ENCODE peak calls at places on chromosomes 4 and X, in seven cellular contexts. One of them, this sample, is unnamed.

GRCh38 chrX:6782831-6783230 is 247.9 kb upstream of the VCX3A start:
- DNase-seq in psoas muscle: no peak
- DNase-seq in heart left ventricle: no peak
- DNase-seq in astrocyte: no peak
- DNase-seq in tibial nerve: no peak
- DNase-seq in pancreas: no peak
- DNase-seq in CD4-positive, alpha-beta T cell: no peak
- DNase-seq in this sample: no peak

GRCh38 chrX:69221239-69222102 is 56.2 kb upstream of the PJA1 start:
- DNase-seq in psoas muscle: no peak
- DNase-seq in heart left ventricle: no peak
- DNase-seq in astrocyte: no peak
- DNase-seq in tibial nerve: no peak
- DNase-seq in pancreas: no peak
- DNase-seq in CD4-positive, alpha-beta T cell: no peak
- DNase-seq in this sample: no peak

GRCh38 chrX:53239474-53239873 is 14.5 kb upstream of the KDM5C start:
- DNase-seq in psoas muscle: no peak
- DNase-seq in heart left ventricle: no peak
- DNase-seq in astrocyte: no peak
- DNase-seq in tibial nerve: no peak
- DNase-seq in pancreas: no peak
- DNase-seq in CD4-positive, alpha-beta T cell: peak; percentile 45
- DNase-seq in this sample: no peak

GRCh38 chr4:27094785-27095184 is 234.1 kb downstream of the STIM2 start:
- DNase-seq in psoas muscle: no peak
- DNase-seq in heart left ventricle: no peak
- DNase-seq in astrocyte: no peak
- DNase-seq in tibial nerve: no peak
- DNase-seq in pancreas: no peak
- DNase-seq in CD4-positive, alpha-beta T cell: no peak
- DNase-seq in this sample: no peak

GRCh38 chr4:185244763-185245162 is 35.4 kb downstream of the SNX25 start:
- DNase-seq in psoas muscle: no peak
- DNase-seq in heart left ventricle: no peak
- DNase-seq in astrocyte: no peak
- DNase-seq in tibial nerve: no peak
- DNase-seq in pancreas: no peak
- DNase-seq in CD4-positive, alpha-beta T cell: no peak
- DNase-seq in this sample: no peak

GRCh38 chr4:27357283-27357682 is 496.6 kb downstream of the STIM2 start:
- DNase-seq in psoas muscle: no peak
- DNase-seq in heart left ventricle: no peak
- DNase-seq in astrocyte: no peak
- DNase-seq in tibial nerve: no peak
- DNase-seq in pancreas: no peak
- DNase-seq in CD4-positive, alpha-beta T cell: no peak
- DNase-seq in this sample: peak; percentile 10

GRCh38 chr4:168507178-168507577 is 10.3 kb downstream of the PALLD start:
- DNase-seq in psoas muscle: no peak
- DNase-seq in heart left ventricle: no peak
- DNase-seq in astrocyte: no peak
- DNase-seq in tibial nerve: no peak
- DNase-seq in pancreas: no peak
- DNase-seq in CD4-positive, alpha-beta T cell: no peak
- DNase-seq in this sample: no peak

GRCh38 chr4:102420563-102421221 is 75.4 kb upstream of the SLC39A8 start:
- DNase-seq in psoas muscle: no peak
- DNase-seq in heart left ventricle: no peak
- DNase-seq in astrocyte: peak; percentile 4
- DNase-seq in tibial nerve: no peak
- DNase-seq in pancreas: no peak
- DNase-seq in CD4-positive, alpha-beta T cell: no peak
- DNase-seq in this sample: no peak

GRCh38 chrX:39855748-39856129 is 242.0 kb downstream of the BCOR start:
- DNase-seq in psoas muscle: no peak
- DNase-seq in heart left ventricle: no peak
- DNase-seq in astrocyte: peak; percentile 19
- DNase-seq in tibial nerve: no peak
- DNase-seq in pancreas: no peak
- DNase-seq in CD4-positive, alpha-beta T cell: peak; percentile 64
- DNase-seq in this sample: peak; percentile 29

GRCh38 chrX:12149670-12150407 is 11.6 kb downstream of the FRMPD4 start:
- DNase-seq in psoas muscle: no peak
- DNase-seq in heart left ventricle: no peak
- DNase-seq in astrocyte: no peak
- DNase-seq in tibial nerve: no peak
- DNase-seq in pancreas: no peak
- DNase-seq in CD4-positive, alpha-beta T cell: no peak
- DNase-seq in this sample: peak; percentile 5

GRCh38 chrX:153646620-153647373 is at the start of gene DUSP9:
- DNase-seq in psoas muscle: no peak
- DNase-seq in heart left ventricle: no peak
- DNase-seq in astrocyte: no peak
- DNase-seq in tibial nerve: no peak
- DNase-seq in pancreas: peak; percentile 70
- DNase-seq in CD4-positive, alpha-beta T cell: no peak
- DNase-seq in this sample: peak; percentile 55

GRCh38 chrX:153804621-153805020 is 10.2 kb downstream of the SSR4 start:
- DNase-seq in psoas muscle: no peak
- DNase-seq in heart left ventricle: no peak
- DNase-seq in astrocyte: no peak
- DNase-seq in tibial nerve: no peak
- DNase-seq in pancreas: no peak
- DNase-seq in CD4-positive, alpha-beta T cell: no peak
- DNase-seq in this sample: no peak

GRCh38 chr4:34826660-34827059 is 1417.7 kb downstream of the ARAP2 start:
- DNase-seq in psoas muscle: no peak
- DNase-seq in heart left ventricle: no peak
- DNase-seq in astrocyte: no peak
- DNase-seq in tibial nerve: no peak
- DNase-seq in pancreas: no peak
- DNase-seq in CD4-positive, alpha-beta T cell: no peak
- DNase-seq in this sample: no peak

GRCh38 chr4:149790172-149790907 is 25.3 kb downstream of the IQCM start:
- DNase-seq in psoas muscle: no peak
- DNase-seq in heart left ventricle: no peak
- DNase-seq in astrocyte: no peak
- DNase-seq in tibial nerve: no peak
- DNase-seq in pancreas: no peak
- DNase-seq in CD4-positive, alpha-beta T cell: no peak
- DNase-seq in this sample: no peak

GRCh38 chr4:74621616-74622015 is 172.7 kb downstream of the BTC start:
- DNase-seq in psoas muscle: no peak
- DNase-seq in heart left ventricle: no peak
- DNase-seq in astrocyte: no peak
- DNase-seq in tibial nerve: no peak
- DNase-seq in pancreas: no peak
- DNase-seq in CD4-positive, alpha-beta T cell: no peak
- DNase-seq in this sample: no peak

GRCh38 chr4:177117256-177117655 is 192.4 kb upstream of the NEIL3 start:
- DNase-seq in psoas muscle: no peak
- DNase-seq in heart left ventricle: no peak
- DNase-seq in astrocyte: peak; percentile 46
- DNase-seq in tibial nerve: no peak
- DNase-seq in pancreas: no peak
- DNase-seq in CD4-positive, alpha-beta T cell: no peak
- DNase-seq in this sample: no peak

GRCh38 chr4:28973591-28974350 is 1746.4 kb upstream of the PCDH7 start:
- DNase-seq in psoas muscle: no peak
- DNase-seq in heart left ventricle: no peak
- DNase-seq in astrocyte: peak; percentile 2
- DNase-seq in tibial nerve: no peak
- DNase-seq in pancreas: no peak
- DNase-seq in CD4-positive, alpha-beta T cell: no peak
- DNase-seq in this sample: peak; percentile 8

GRCh38 chrX:77788050-77788449 is 2.0 kb upstream of the ATRX start:
- DNase-seq in psoas muscle: no peak
- DNase-seq in heart left ventricle: no peak
- DNase-seq in astrocyte: no peak
- DNase-seq in tibial nerve: peak; percentile 21
- DNase-seq in pancreas: no peak
- DNase-seq in CD4-positive, alpha-beta T cell: no peak
- DNase-seq in this sample: no peak
- H3K27ac ChIP-seq in psoas muscle: no peak overlapping the region
- H3K27ac ChIP-seq in heart left ventricle: peak overlapping the region; percentile 51
- H3K27ac ChIP-seq in astrocyte: no peak overlapping the region
- H3K27ac ChIP-seq in tibial nerve: peak overlapping the region; percentile 93
- H3K27ac ChIP-seq in pancreas: no peak overlapping the region
- H3K27ac ChIP-seq in CD4-positive, alpha-beta T cell: peak overlapping the region; percentile 7
- H3K27ac ChIP-seq in this sample: no peak overlapping the region

DNA sequence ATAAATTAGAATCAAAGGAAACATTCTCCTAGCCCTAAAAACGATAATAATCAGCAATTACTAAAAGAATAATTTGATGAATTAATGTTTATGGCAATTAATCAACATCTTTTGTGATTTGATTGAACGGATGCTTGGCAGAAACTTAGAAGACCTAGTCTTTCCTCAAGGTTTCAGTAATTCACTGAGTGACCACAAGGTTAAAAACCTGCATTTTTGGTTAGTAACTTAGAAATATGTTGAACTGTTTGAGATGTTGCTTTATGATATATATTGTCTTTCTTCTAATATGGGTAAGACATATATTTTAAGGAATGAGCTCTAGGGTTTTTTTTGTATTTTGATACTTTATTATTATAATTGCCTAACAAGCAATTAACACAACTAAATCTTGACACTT is 793.0 kb upstream of the NDST4 start:
- DNase-seq in psoas muscle: no peak
- DNase-seq in heart left ventricle: no peak
- DNase-seq in astrocyte: no peak
- DNase-seq in tibial nerve: no peak
- DNase-seq in pancreas: no peak
- DNase-seq in CD4-positive, alpha-beta T cell: no peak
- DNase-seq in this sample: no peak
- TF ChIP-seq CTCF in psoas muscle: no peak
- TF ChIP-seq CTCF in heart left ventricle: no peak
- TF ChIP-seq CTCF in astrocyte: no peak
- TF ChIP-seq CTCF in tibial nerve: no peak
- TF ChIP-seq CTCF in pancreas: no peak
- TF ChIP-seq CTCF in CD4-positive, alpha-beta T cell: no peak
- TF ChIP-seq CTCF in this sample: no peak

GRCh38 chr4:1551211-1551610 is 132.9 kb downstream of the FAM53A start:
- DNase-seq in psoas muscle: peak; percentile 11
- DNase-seq in heart left ventricle: no peak
- DNase-seq in astrocyte: no peak
- DNase-seq in tibial nerve: no peak
- DNase-seq in pancreas: no peak
- DNase-seq in CD4-positive, alpha-beta T cell: no peak
- DNase-seq in this sample: no peak

GRCh38 chr4:1550122-1551070 is 133.7 kb downstream of the FAM53A start:
- DNase-seq in psoas muscle: peak; percentile 8
- DNase-seq in heart left ventricle: no peak
- DNase-seq in astrocyte: no peak
- DNase-seq in tibial nerve: no peak
- DNase-seq in pancreas: no peak
- DNase-seq in CD4-positive, alpha-beta T cell: no peak
- DNase-seq in this sample: no peak

GRCh38 chr4:1549638-1550035 is 134.5 kb downstream of the FAM53A start:
- DNase-seq in psoas muscle: peak; percentile 5
- DNase-seq in heart left ventricle: no peak
- DNase-seq in astrocyte: no peak
- DNase-seq in tibial nerve: no peak
- DNase-seq in pancreas: no peak
- DNase-seq in CD4-positive, alpha-beta T cell: no peak
- DNase-seq in this sample: no peak

GRCh38 chr4:1547131-1547862 is 136.8 kb downstream of the FAM53A start:
- DNase-seq in psoas muscle: peak; percentile 11
- DNase-seq in heart left ventricle: no peak
- DNase-seq in astrocyte: no peak
- DNase-seq in tibial nerve: no peak
- DNase-seq in pancreas: no peak
- DNase-seq in CD4-positive, alpha-beta T cell: no peak
- DNase-seq in this sample: no peak

GRCh38 chr4:1547863-1548637 is 136.1 kb downstream of the FAM53A start:
- DNase-seq in psoas muscle: peak; percentile 58
- DNase-seq in heart left ventricle: peak; percentile 71
- DNase-seq in astrocyte: no peak
- DNase-seq in tibial nerve: peak; percentile 10
- DNase-seq in pancreas: no peak
- DNase-seq in CD4-positive, alpha-beta T cell: no peak
- DNase-seq in this sample: no peak
- H3K27ac ChIP-seq in psoas muscle: no peak overlapping the region
- H3K27ac ChIP-seq in heart left ventricle: peak overlapping the region; percentile 62
- H3K27ac ChIP-seq in astrocyte: no peak overlapping the region
- H3K27ac ChIP-seq in tibial nerve: no peak overlapping the region
- H3K27ac ChIP-seq in pancreas: no peak overlapping the region
- H3K27ac ChIP-seq in CD4-positive, alpha-beta T cell: no peak overlapping the region
- H3K27ac ChIP-seq in this sample: no peak overlapping the region

GRCh38 chrX:2547746-2548145 is 47.0 kb upstream of the DHRSX start:
- DNase-seq in psoas muscle: no peak
- DNase-seq in heart left ventricle: no peak
- DNase-seq in astrocyte: no peak
- DNase-seq in tibial nerve: no peak
- DNase-seq in pancreas: no peak
- DNase-seq in CD4-positive, alpha-beta T cell: no peak
- DNase-seq in this sample: no peak

GRCh38 chrX:2546496-2546895 is 45.7 kb upstream of the DHRSX start:
- DNase-seq in psoas muscle: no peak
- DNase-seq in heart left ventricle: no peak
- DNase-seq in astrocyte: no peak
- DNase-seq in tibial nerve: no peak
- DNase-seq in pancreas: no peak
- DNase-seq in CD4-positive, alpha-beta T cell: no peak
- DNase-seq in this sample: no peak

GRCh38 chrX:2549874-2550273 is 49.1 kb upstream of the DHRSX start:
- DNase-seq in psoas muscle: no peak
- DNase-seq in heart left ventricle: no peak
- DNase-seq in astrocyte: no peak
- DNase-seq in tibial nerve: no peak
- DNase-seq in pancreas: no peak
- DNase-seq in CD4-positive, alpha-beta T cell: no peak
- DNase-seq in this sample: no peak

GRCh38 chrX:2550288-2551020 is 49.7 kb upstream of the DHRSX start:
- DNase-seq in psoas muscle: no peak
- DNase-seq in heart left ventricle: no peak
- DNase-seq in astrocyte: no peak
- DNase-seq in tibial nerve: no peak
- DNase-seq in pancreas: no peak
- DNase-seq in CD4-positive, alpha-beta T cell: no peak
- DNase-seq in this sample: no peak

DNA sequence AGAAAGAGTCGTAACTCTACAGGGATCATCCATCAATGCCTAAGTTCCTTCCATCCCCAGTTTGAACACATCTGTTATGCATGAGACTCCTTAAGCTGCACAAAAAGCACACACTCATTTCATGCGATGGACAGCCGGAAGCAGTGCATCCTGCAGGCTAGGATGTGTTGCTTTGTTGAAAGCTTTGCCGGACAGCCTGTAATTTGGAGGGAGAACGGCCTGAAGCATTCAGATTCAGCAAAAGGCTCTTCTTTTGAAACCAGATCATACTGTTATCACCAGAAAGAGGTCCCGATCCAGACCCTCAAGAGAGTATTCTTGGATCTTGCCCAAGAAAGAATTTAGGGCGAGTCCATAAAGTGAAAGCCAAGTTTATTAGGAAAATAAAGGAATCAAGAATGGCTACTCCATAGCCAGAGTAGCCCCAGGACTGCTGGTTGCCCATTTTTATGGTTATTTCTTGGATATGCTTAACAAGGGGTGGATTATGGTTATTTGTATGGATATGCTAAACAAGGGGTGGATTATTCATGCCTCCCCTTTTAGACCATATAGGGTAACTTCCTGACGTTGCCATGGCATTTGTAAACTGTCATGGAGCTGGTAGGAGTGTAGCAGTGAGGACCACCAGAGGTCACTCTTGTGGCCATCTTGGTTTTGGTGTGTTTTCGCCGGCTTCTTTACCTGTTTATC is 48.1 kb upstream of the DHRSX start:
- DNase-seq in psoas muscle: no peak
- DNase-seq in heart left ventricle: no peak
- DNase-seq in astrocyte: no peak
- DNase-seq in tibial nerve: no peak
- DNase-seq in pancreas: no peak
- DNase-seq in CD4-positive, alpha-beta T cell: no peak
- DNase-seq in this sample: no peak
- TF ChIP-seq CTCF in psoas muscle: no peak
- TF ChIP-seq CTCF in heart left ventricle: no peak
- TF ChIP-seq CTCF in astrocyte: no peak
- TF ChIP-seq CTCF in tibial nerve: no peak
- TF ChIP-seq CTCF in pancreas: no peak
- TF ChIP-seq CTCF in CD4-positive, alpha-beta T cell: no peak
- TF ChIP-seq CTCF in this sample: no peak

This sample was measured in RWPE1.